ENCODE peak calls at places on chromosomes 1 and 21, in nine cellular contexts. M is keratinocyte, L is H7, P is EL, G is amniotic stem cell, K is SHP77, H is COR-L47, W is globus pallidus, S is A549. C is an unnamed sample.

GRCh38 chr1:178031856-178032320 is 62.0 kb upstream of the RASAL2 start:
- DNase-seq in M (peak), L (peak), P (peak), G (peak), K (peak), H (peak), W (peak), S (peak), C (peak)

GRCh38 chr1:21926814-21927530 is 10.1 kb downstream of the HSPG2 start:
- DNase-seq in M (no peak), L (peak), P (peak), G (peak), K (no peak), H (no peak), W (no peak), S (no peak), C (no peak)

GRCh38 chr21:28633803-28634572 is 358.7 kb downstream of the LTN1 start:
- DNase-seq in M (peak), L (no peak), P (peak), G (peak), K (no peak), H (no peak), W (no peak), S (no peak), C (no peak)

GRCh38 chr1:40386796-40387195 is 13.3 kb downstream of the SMAP2 start:
- DNase-seq in M (no peak), L (no peak), P (no peak), G (no peak), K (no peak), H (no peak), W (no peak), S (no peak), C (no peak)

GRCh38 chr1:169515641-169516040 is 29.9 kb upstream of the SLC19A2 start:
- DNase-seq in M (no peak), L (no peak), P (no peak), G (no peak), K (no peak), H (no peak), W (no peak), S (no peak), C (no peak)

GRCh38 chr1:243742814-243743213 is 107.2 kb downstream of the AKT3 start:
- DNase-seq in M (no peak), L (no peak), P (peak), G (peak), K (no peak), H (no peak), W (no peak), S (no peak), C (no peak)

GRCh38 chr21:14995695-14996490 is 68.9 kb downstream of the NRIP1 start:
- DNase-seq in M (no peak), L (no peak), P (peak), G (no peak), K (no peak), H (no peak), W (no peak), S (peak), C (no peak)

GRCh38 chr1:234772345-234773147 is 162.6 kb upstream of the IRF2BP2 start:
- DNase-seq in M (peak), L (peak), P (peak), G (peak), K (no peak), H (no peak), W (no peak), S (peak), C (peak)

GRCh38 chr1:245942861-245943260 is 564.2 kb downstream of the SMYD3 start:
- DNase-seq in M (no peak), L (no peak), P (no peak), G (no peak), K (no peak), H (no peak), W (no peak), S (no peak), C (no peak)